ENCODE peak calls at places on chromosome 7, in five cellular contexts. One of them, this sample, is unnamed.

GRCh38 chr7:9210114-9210513 is 776.7 kb downstream of the NXPH1 start:
- DNase-seq in activated T-cell treated with anti-CD3 and anti-CD28 coated beads for 4 hours: no peak
- DNase-seq in left cardiac atrium: no peak
- DNase-seq in cerebellar nuclear complex: no peak
- DNase-seq in DMS79: no peak
- DNase-seq in this sample: no peak

GRCh38 chr7:30938435-30939316 is 25.1 kb upstream of the GHRHR start:
- DNase-seq in DMS79: peak
- DNase-seq in cerebellar nuclear complex: no peak
- DNase-seq in left cardiac atrium: peak
- DNase-seq in activated T-cell treated with anti-CD3 and anti-CD28 coated beads for 4 hours: peak
- DNase-seq in this sample: no peak

GRCh38 chr7:28768577-28769147 is 189.5 kb downstream of the TRIL start:
- DNase-seq in DMS79: no peak
- DNase-seq in left cardiac atrium: no peak
- DNase-seq in cerebellar nuclear complex: no peak
- DNase-seq in activated T-cell treated with anti-CD3 and anti-CD28 coated beads for 4 hours: no peak
- DNase-seq in this sample: no peak

GRCh38 chr7:140229591-140230516 is 53.1 kb upstream of the KDM7A start:
- DNase-seq in left cardiac atrium: peak
- DNase-seq in activated T-cell treated with anti-CD3 and anti-CD28 coated beads for 4 hours: peak
- DNase-seq in DMS79: no peak
- DNase-seq in cerebellar nuclear complex: no peak
- DNase-seq in this sample: no peak

GRCh38 chr7:41315764-41316163 is 387.1 kb downstream of the INHBA start:
- DNase-seq in left cardiac atrium: no peak
- DNase-seq in DMS79: no peak
- DNase-seq in activated T-cell treated with anti-CD3 and anti-CD28 coated beads for 4 hours: no peak
- DNase-seq in cerebellar nuclear complex: no peak
- DNase-seq in this sample: no peak

GRCh38 chr7:75969182-75969581 is 25.2 kb downstream of the TMEM120A start:
- DNase-seq in left cardiac atrium: peak
- DNase-seq in activated T-cell treated with anti-CD3 and anti-CD28 coated beads for 4 hours: no peak
- DNase-seq in cerebellar nuclear complex: no peak
- DNase-seq in DMS79: no peak
- DNase-seq in this sample: no peak

GRCh38 chr7:124443762-124444161 is 321.8 kb downstream of the GPR37 start:
- DNase-seq in activated T-cell treated with anti-CD3 and anti-CD28 coated beads for 4 hours: no peak
- DNase-seq in left cardiac atrium: no peak
- DNase-seq in cerebellar nuclear complex: no peak
- DNase-seq in DMS79: no peak
- DNase-seq in this sample: no peak

GRCh38 chr7:40231796-40232195 is 97.0 kb downstream of the SUGCT start:
- DNase-seq in activated T-cell treated with anti-CD3 and anti-CD28 coated beads for 4 hours: no peak
- DNase-seq in left cardiac atrium: no peak
- DNase-seq in cerebellar nuclear complex: no peak
- DNase-seq in DMS79: no peak
- DNase-seq in this sample: no peak

GRCh38 chr7:146658604-146659003 is 542.0 kb downstream of the CNTNAP2 start:
- DNase-seq in DMS79: no peak
- DNase-seq in activated T-cell treated with anti-CD3 and anti-CD28 coated beads for 4 hours: no peak
- DNase-seq in left cardiac atrium: no peak
- DNase-seq in cerebellar nuclear complex: no peak
- DNase-seq in this sample: no peak

GRCh38 chr7:68441610-68442009 is 1156.7 kb upstream of the AUTS2 start:
- DNase-seq in DMS79: no peak
- DNase-seq in activated T-cell treated with anti-CD3 and anti-CD28 coated beads for 4 hours: no peak
- DNase-seq in cerebellar nuclear complex: no peak
- DNase-seq in left cardiac atrium: no peak
- DNase-seq in this sample: no peak

GRCh38 chr7:155122831-155123230 is 52.7 kb downstream of the HTR5A start:
- DNase-seq in activated T-cell treated with anti-CD3 and anti-CD28 coated beads for 4 hours: no peak
- DNase-seq in left cardiac atrium: no peak
- DNase-seq in DMS79: peak
- DNase-seq in cerebellar nuclear complex: no peak
- DNase-seq in this sample: peak

GRCh38 chr7:73671857-73672445 is 4.3 kb downstream of the VPS37D start:
- DNase-seq in activated T-cell treated with anti-CD3 and anti-CD28 coated beads for 4 hours: no peak
- DNase-seq in cerebellar nuclear complex: no peak
- DNase-seq in left cardiac atrium: no peak
- DNase-seq in DMS79: no peak
- DNase-seq in this sample: no peak

GRCh38 chr7:119572541-119572940 is 700.4 kb upstream of the KCND2 start:
- DNase-seq in cerebellar nuclear complex: no peak
- DNase-seq in activated T-cell treated with anti-CD3 and anti-CD28 coated beads for 4 hours: no peak
- DNase-seq in DMS79: no peak
- DNase-seq in left cardiac atrium: no peak
- DNase-seq in this sample: no peak

This sample was measured in NCI-H187 treated with DMSO at 0.1 percent for 48 hours.